ENCODE peak calls at places on chromosome 19, in six cellular contexts. One of them, this sample, is unnamed.

GRCh38 chr19:6577410-6578125 is 13.4 kb downstream of the CD70 start:
- DNase-seq in kidney epithelial cell: no peak
- DNase-seq in nephron progenitor cell: no peak
- DNase-seq in uterus: no peak
- DNase-seq in choroid plexus epithelial cell: no peak
- DNase-seq in AG09319: no peak
- DNase-seq in this sample: no peak

GRCh38 chr19:18431351-18432197 is 6.4 kb downstream of the ISYNA1 start:
- DNase-seq in kidney epithelial cell: no peak
- DNase-seq in nephron progenitor cell: no peak
- DNase-seq in uterus: no peak
- DNase-seq in choroid plexus epithelial cell: no peak
- DNase-seq in AG09319: no peak
- DNase-seq in this sample: no peak

GRCh38 chr19:51760811-51761356 is at the start of gene FPR2:
- DNase-seq in kidney epithelial cell: no peak
- DNase-seq in nephron progenitor cell: no peak
- DNase-seq in uterus: no peak
- DNase-seq in choroid plexus epithelial cell: peak
- DNase-seq in AG09319: no peak
- DNase-seq in this sample: no peak

GRCh38 chr19:33203529-33203928 is 9.4 kb downstream of the LRP3 start:
- DNase-seq in kidney epithelial cell: no peak
- DNase-seq in nephron progenitor cell: no peak
- DNase-seq in uterus: no peak
- DNase-seq in choroid plexus epithelial cell: no peak
- DNase-seq in AG09319: no peak
- DNase-seq in this sample: no peak

GRCh38 chr19:41821003-41821735 is 23.3 kb downstream of the LYPD4 start:
- DNase-seq in kidney epithelial cell: no peak
- DNase-seq in nephron progenitor cell: peak
- DNase-seq in uterus: no peak
- DNase-seq in choroid plexus epithelial cell: peak
- DNase-seq in AG09319: no peak
- DNase-seq in this sample: no peak

GRCh38 chr19:18718846-18719458 is 35.5 kb downstream of the CRTC1 start:
- DNase-seq in kidney epithelial cell: no peak
- DNase-seq in nephron progenitor cell: no peak
- DNase-seq in uterus: no peak
- DNase-seq in choroid plexus epithelial cell: no peak
- DNase-seq in AG09319: no peak
- DNase-seq in this sample: no peak

GRCh38 chr19:42269518-42270345 is 680 bp downstream of the CIC start:
- DNase-seq in kidney epithelial cell: no peak
- DNase-seq in nephron progenitor cell: no peak
- DNase-seq in uterus: peak
- DNase-seq in choroid plexus epithelial cell: no peak
- DNase-seq in AG09319: no peak
- DNase-seq in this sample: no peak

GRCh38 chr19:10417598-10418280 is 2.6 kb upstream of the PDE4A start:
- DNase-seq in kidney epithelial cell: no peak
- DNase-seq in nephron progenitor cell: peak
- DNase-seq in uterus: no peak
- DNase-seq in choroid plexus epithelial cell: peak
- DNase-seq in AG09319: no peak
- DNase-seq in this sample: no peak

GRCh38 chr19:30226464-30227070 is 145.6 kb upstream of the ZNF536 start:
- DNase-seq in kidney epithelial cell: no peak
- DNase-seq in nephron progenitor cell: peak
- DNase-seq in uterus: no peak
- DNase-seq in choroid plexus epithelial cell: no peak
- DNase-seq in AG09319: no peak
- DNase-seq in this sample: no peak

GRCh38 chr19:33453207-33453736 is 68.3 kb downstream of the PEPD start:
- DNase-seq in kidney epithelial cell: no peak
- DNase-seq in nephron progenitor cell: no peak
- DNase-seq in uterus: no peak
- DNase-seq in choroid plexus epithelial cell: no peak
- DNase-seq in AG09319: no peak
- DNase-seq in this sample: no peak

GRCh38 chr19:10828981-10829821 is 6.8 kb downstream of the TMED1 start:
- DNase-seq in kidney epithelial cell: no peak
- DNase-seq in nephron progenitor cell: no peak
- DNase-seq in uterus: no peak
- DNase-seq in choroid plexus epithelial cell: no peak
- DNase-seq in AG09319: no peak
- DNase-seq in this sample: no peak

GRCh38 chr19:35911790-35912189 is 3.7 kb upstream of the TYROBP start:
- DNase-seq in kidney epithelial cell: peak
- DNase-seq in nephron progenitor cell: no peak
- DNase-seq in uterus: no peak
- DNase-seq in choroid plexus epithelial cell: no peak
- DNase-seq in AG09319: no peak
- DNase-seq in this sample: no peak

GRCh38 chr19:5127710-5128109 is 158.8 kb downstream of the KDM4B start:
- DNase-seq in kidney epithelial cell: no peak
- DNase-seq in nephron progenitor cell: no peak
- DNase-seq in uterus: no peak
- DNase-seq in choroid plexus epithelial cell: no peak
- DNase-seq in AG09319: no peak
- DNase-seq in this sample: no peak

GRCh38 chr19:34145741-34146202 is 26.5 kb upstream of the LSM14A start:
- DNase-seq in kidney epithelial cell: no peak
- DNase-seq in nephron progenitor cell: peak
- DNase-seq in uterus: peak
- DNase-seq in choroid plexus epithelial cell: peak
- DNase-seq in AG09319: no peak
- DNase-seq in this sample: no peak

GRCh38 chr19:18386543-18387251 is 739 bp downstream of the GDF15 start:
- DNase-seq in kidney epithelial cell: no peak
- DNase-seq in nephron progenitor cell: no peak
- DNase-seq in uterus: no peak
- DNase-seq in choroid plexus epithelial cell: peak
- DNase-seq in AG09319: peak
- DNase-seq in this sample: no peak

GRCh38 chr19:8004723-8005513 is 523 bp downstream of the ELAVL1 start:
- DNase-seq in kidney epithelial cell: no peak
- DNase-seq in nephron progenitor cell: peak
- DNase-seq in uterus: no peak
- DNase-seq in choroid plexus epithelial cell: peak
- DNase-seq in AG09319: no peak
- DNase-seq in this sample: no peak

GRCh38 chr19:55703790-55704215 is 28.8 kb downstream of the EPN1 start:
- DNase-seq in kidney epithelial cell: no peak
- DNase-seq in nephron progenitor cell: no peak
- DNase-seq in uterus: no peak
- DNase-seq in choroid plexus epithelial cell: peak
- DNase-seq in AG09319: no peak
- DNase-seq in this sample: peak

GRCh38 chr19:31946491-31946890 is 398.9 kb upstream of the ZNF507 start:
- DNase-seq in kidney epithelial cell: no peak
- DNase-seq in nephron progenitor cell: no peak
- DNase-seq in uterus: no peak
- DNase-seq in choroid plexus epithelial cell: no peak
- DNase-seq in AG09319: no peak
- DNase-seq in this sample: no peak

GRCh38 chr19:11168568-11168967 is 13.0 kb upstream of the SPC24 start:
- DNase-seq in kidney epithelial cell: peak
- DNase-seq in nephron progenitor cell: no peak
- DNase-seq in uterus: no peak
- DNase-seq in choroid plexus epithelial cell: peak
- DNase-seq in AG09319: peak
- DNase-seq in this sample: peak

GRCh38 chr19:10471909-10472308 is 31.2 kb downstream of the KEAP1 start:
- DNase-seq in kidney epithelial cell: no peak
- DNase-seq in nephron progenitor cell: no peak
- DNase-seq in uterus: no peak
- DNase-seq in choroid plexus epithelial cell: peak
- DNase-seq in AG09319: no peak
- DNase-seq in this sample: no peak

GRCh38 chr19:44892932-44893331 is 1.9 kb downstream of the TOMM40 start:
- DNase-seq in kidney epithelial cell: no peak
- DNase-seq in nephron progenitor cell: no peak
- DNase-seq in uterus: no peak
- DNase-seq in choroid plexus epithelial cell: no peak
- DNase-seq in AG09319: no peak
- DNase-seq in this sample: no peak

GRCh38 chr19:27779953-27780352 is 1433.0 kb downstream of the UQCRFS1 start:
- DNase-seq in kidney epithelial cell: no peak
- DNase-seq in nephron progenitor cell: no peak
- DNase-seq in uterus: no peak
- DNase-seq in choroid plexus epithelial cell: no peak
- DNase-seq in AG09319: no peak
- DNase-seq in this sample: no peak

GRCh38 chr19:27776020-27776419 is 1436.9 kb downstream of the UQCRFS1 start:
- DNase-seq in kidney epithelial cell: no peak
- DNase-seq in nephron progenitor cell: no peak
- DNase-seq in uterus: no peak
- DNase-seq in choroid plexus epithelial cell: peak
- DNase-seq in AG09319: no peak
- DNase-seq in this sample: no peak

GRCh38 chr19:27777242-27777641 is 1435.7 kb downstream of the UQCRFS1 start:
- DNase-seq in kidney epithelial cell: no peak
- DNase-seq in nephron progenitor cell: no peak
- DNase-seq in uterus: no peak
- DNase-seq in choroid plexus epithelial cell: no peak
- DNase-seq in AG09319: no peak
- DNase-seq in this sample: no peak

GRCh38 chr19:27776524-27776923 is 1436.4 kb downstream of the UQCRFS1 start:
- DNase-seq in kidney epithelial cell: no peak
- DNase-seq in nephron progenitor cell: no peak
- DNase-seq in uterus: no peak
- DNase-seq in choroid plexus epithelial cell: peak
- DNase-seq in AG09319: no peak
- DNase-seq in this sample: no peak

GRCh38 chr19:27777726-27778125 is 1435.2 kb downstream of the UQCRFS1 start:
- DNase-seq in kidney epithelial cell: no peak
- DNase-seq in nephron progenitor cell: no peak
- DNase-seq in uterus: no peak
- DNase-seq in choroid plexus epithelial cell: peak
- DNase-seq in AG09319: no peak
- DNase-seq in this sample: no peak
- TF ChIP-seq CTCF in kidney epithelial cell: no peak
- TF ChIP-seq CTCF in nephron progenitor cell: no peak
- TF ChIP-seq CTCF in uterus: no peak
- TF ChIP-seq CTCF in choroid plexus epithelial cell: peak
- TF ChIP-seq CTCF in AG09319: no peak
- TF ChIP-seq CTCF in this sample: peak

DNA sequence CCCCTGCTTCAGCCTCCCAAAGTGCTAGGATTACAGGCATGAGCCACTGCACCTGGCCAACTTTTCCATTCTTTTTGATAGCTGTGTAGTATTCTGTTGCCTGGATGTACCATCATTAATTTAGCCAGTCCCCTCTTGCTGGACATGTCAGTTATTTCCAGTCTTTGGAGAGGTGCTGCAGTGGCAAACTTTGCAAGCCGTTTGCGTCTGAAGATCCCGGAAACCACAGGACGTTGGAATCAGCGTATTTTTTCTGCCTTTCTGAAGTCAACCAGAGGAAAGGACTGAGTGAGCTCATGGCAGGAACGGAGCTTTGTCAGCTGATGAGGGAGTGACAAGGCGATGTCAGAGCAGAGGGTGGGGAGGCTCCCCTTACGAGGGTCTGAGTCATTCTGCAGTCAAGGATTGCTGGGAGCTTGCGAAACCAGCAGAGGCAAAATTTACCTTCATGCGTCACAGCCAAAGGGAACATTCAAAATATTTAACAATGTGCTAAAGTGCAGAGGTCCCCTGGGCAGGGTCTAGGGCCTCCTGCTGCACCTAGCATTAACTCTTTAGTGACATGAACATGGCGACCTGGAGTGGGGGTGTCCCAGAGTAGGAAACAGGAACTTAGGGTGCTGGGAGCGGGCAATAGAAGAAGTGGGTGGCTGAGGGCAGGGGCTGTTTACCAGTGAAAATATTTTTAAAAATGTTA is 5.6 kb downstream of the C5AR1 start:
- DNase-seq in kidney epithelial cell: peak
- DNase-seq in nephron progenitor cell: no peak
- DNase-seq in uterus: peak
- DNase-seq in choroid plexus epithelial cell: peak
- DNase-seq in AG09319: peak
- DNase-seq in this sample: peak
- TF ChIP-seq CTCF in kidney epithelial cell: no peak
- TF ChIP-seq CTCF in nephron progenitor cell: no peak
- TF ChIP-seq CTCF in uterus: no peak
- TF ChIP-seq CTCF in choroid plexus epithelial cell: no peak
- TF ChIP-seq CTCF in AG09319: no peak
- TF ChIP-seq CTCF in this sample: no peak

GRCh38 chr19:57280165-57280912 is at the start of gene ZNF460:
- DNase-seq in kidney epithelial cell: peak
- DNase-seq in nephron progenitor cell: peak
- DNase-seq in uterus: peak
- DNase-seq in choroid plexus epithelial cell: peak
- DNase-seq in AG09319: peak
- DNase-seq in this sample: peak
- TF ChIP-seq CTCF in kidney epithelial cell: no peak
- TF ChIP-seq CTCF in nephron progenitor cell: no peak
- TF ChIP-seq CTCF in uterus: peak
- TF ChIP-seq CTCF in choroid plexus epithelial cell: no peak
- TF ChIP-seq CTCF in AG09319: no peak
- TF ChIP-seq CTCF in this sample: no peak

DNA sequence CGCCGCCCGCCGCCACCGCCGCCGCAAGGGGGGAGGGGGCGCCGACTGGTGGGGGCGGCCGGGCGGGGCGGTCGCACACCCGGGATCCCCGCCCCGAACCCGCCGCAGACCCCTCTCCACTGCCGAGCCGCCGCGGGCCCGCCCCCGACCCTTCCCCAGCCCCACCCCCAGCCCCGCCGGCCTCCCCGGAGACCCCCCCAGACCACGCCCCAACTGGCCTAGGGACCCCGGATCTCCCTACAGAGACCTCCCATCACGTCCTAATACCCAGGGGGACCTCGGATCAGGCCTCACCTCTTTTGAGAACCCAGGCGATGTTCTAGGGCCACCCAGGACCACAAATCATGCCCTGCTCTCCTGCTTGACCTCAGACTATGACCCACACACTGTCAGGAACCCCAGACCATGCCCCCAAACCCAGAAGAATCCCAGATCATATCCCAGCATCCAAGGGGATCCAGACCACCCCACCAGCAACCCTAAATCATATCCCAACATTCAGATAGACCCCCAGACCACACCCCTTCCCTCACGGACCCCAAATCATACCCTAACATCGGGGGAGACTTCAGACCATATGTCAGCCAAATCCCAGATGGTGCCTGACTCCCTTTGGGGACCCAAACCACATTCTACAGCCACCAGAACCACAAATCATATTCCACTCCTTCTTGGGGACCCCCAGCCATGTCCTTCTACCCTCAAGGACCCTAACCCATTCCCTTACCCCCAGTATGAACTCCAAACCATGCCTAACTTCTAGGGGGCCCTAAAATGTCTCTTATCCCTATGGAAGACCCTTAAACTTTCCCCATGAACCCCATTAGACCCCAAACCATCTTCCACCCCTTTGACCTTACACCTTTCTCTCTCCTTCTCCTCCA is 527 bp upstream of the LRFN1 start:
- DNase-seq in kidney epithelial cell: no peak
- DNase-seq in nephron progenitor cell: peak
- DNase-seq in uterus: no peak
- DNase-seq in choroid plexus epithelial cell: no peak
- DNase-seq in AG09319: no peak
- DNase-seq in this sample: no peak
- TF ChIP-seq CTCF in kidney epithelial cell: no peak
- TF ChIP-seq CTCF in nephron progenitor cell: no peak
- TF ChIP-seq CTCF in uterus: no peak
- TF ChIP-seq CTCF in choroid plexus epithelial cell: no peak
- TF ChIP-seq CTCF in AG09319: no peak
- TF ChIP-seq CTCF in this sample: no peak

This sample was measured in retinal pigment epithelial cell.